ENCODE peak calls at places on chromosome 5, in four cellular contexts. One of them, this sample, is unnamed. For H3K4me1 and H3K9me3, the result is how much of the 10 kb centered on the place peaks cover.

GRCh38 chr5:83102581-83102980 is 25.2 kb downstream of the XRCC4 start:
- DNase-seq in effector memory CD4-positive, alpha-beta T cell: no peak
- DNase-seq in SJCRH30: no peak
- DNase-seq in IMR-90: peak
- DNase-seq in this sample: no peak

GRCh38 chr5:172806897-172807672 is 27.0 kb upstream of the ERGIC1 start:
- DNase-seq in SJCRH30: peak
- DNase-seq in effector memory CD4-positive, alpha-beta T cell: peak
- DNase-seq in IMR-90: peak
- DNase-seq in this sample: peak

GRCh38 chr5:57445006-57445714 is 37.5 kb downstream of the ACTBL2 start:
- DNase-seq in SJCRH30: no peak
- DNase-seq in effector memory CD4-positive, alpha-beta T cell: no peak
- DNase-seq in IMR-90: no peak
- DNase-seq in this sample: no peak

GRCh38 chr5:119327018-119327417 is 28.8 kb upstream of the TNFAIP8 start:
- DNase-seq in effector memory CD4-positive, alpha-beta T cell: no peak
- DNase-seq in SJCRH30: no peak
- DNase-seq in IMR-90: peak
- DNase-seq in this sample: no peak

GRCh38 chr5:72485366-72486052 is 21.7 kb downstream of the ZNF366 start:
- DNase-seq in IMR-90: no peak
- DNase-seq in SJCRH30: peak
- DNase-seq in effector memory CD4-positive, alpha-beta T cell: no peak
- DNase-seq in this sample: no peak

GRCh38 chr5:97163360-97163764 is 19.7 kb downstream of the RIOK2 start:
- DNase-seq in SJCRH30: no peak
- DNase-seq in IMR-90: peak
- DNase-seq in effector memory CD4-positive, alpha-beta T cell: no peak
- DNase-seq in this sample: peak

GRCh38 chr5:122192883-122193496 is 63.6 kb downstream of the ZNF474 start:
- DNase-seq in IMR-90: peak
- DNase-seq in effector memory CD4-positive, alpha-beta T cell: no peak
- DNase-seq in SJCRH30: peak
- DNase-seq in this sample: peak

GRCh38 chr5:68409259-68409658 is 193.7 kb downstream of the PIK3R1 start:
- DNase-seq in IMR-90: peak
- DNase-seq in SJCRH30: no peak
- DNase-seq in effector memory CD4-positive, alpha-beta T cell: no peak
- DNase-seq in this sample: no peak

DNA sequence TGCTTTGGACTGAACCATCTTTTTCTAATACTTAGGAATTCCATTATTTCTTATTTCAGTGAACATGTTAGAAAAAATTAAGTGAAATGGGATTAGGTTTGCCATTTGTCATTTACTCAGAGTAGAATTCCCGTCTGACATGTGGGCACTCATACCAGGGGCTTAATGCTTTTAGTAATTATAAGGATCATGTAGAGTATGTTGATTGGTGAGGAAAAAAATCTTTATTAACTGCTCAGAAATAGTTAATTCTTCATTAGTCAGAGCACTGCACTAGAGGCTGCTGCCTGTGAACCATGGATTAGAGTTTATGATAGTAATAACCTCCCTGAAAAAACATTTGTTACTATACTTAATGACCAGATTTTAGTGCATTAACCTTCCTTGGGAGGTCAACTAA is 159.3 kb upstream of the ZNF608 start:
- DNase-seq in effector memory CD4-positive, alpha-beta T cell: no peak
- DNase-seq in IMR-90: no peak
- DNase-seq in SJCRH30: no peak
- DNase-seq in this sample: no peak
- H3K4me1 ChIP-seq in effector memory CD4-positive, alpha-beta T cell: under half
- H3K4me1 ChIP-seq in IMR-90: under half
- H3K4me1 ChIP-seq in SJCRH30: under half
- H3K4me1 ChIP-seq in this sample: under half

DNA sequence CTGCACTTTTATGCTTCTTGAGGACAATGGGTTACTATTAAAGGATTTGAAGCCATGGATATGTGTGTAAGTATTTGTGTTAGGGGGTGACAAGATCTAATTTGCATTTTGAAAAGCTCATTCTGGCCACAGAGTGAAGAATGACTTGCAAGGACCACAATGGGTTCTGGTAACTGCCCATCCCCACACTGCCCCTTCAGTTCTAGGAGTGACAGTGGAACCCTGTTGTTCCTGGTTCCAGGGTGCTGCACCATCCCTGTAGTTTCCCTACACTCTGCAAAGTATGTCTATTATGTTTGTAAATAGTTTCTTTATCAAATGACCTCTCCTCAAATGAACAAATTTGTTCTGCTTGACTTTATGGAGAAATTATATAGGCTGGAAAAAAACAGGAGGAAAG is 9.7 kb upstream of the SPRY4 start:
- DNase-seq in IMR-90: no peak
- DNase-seq in effector memory CD4-positive, alpha-beta T cell: no peak
- DNase-seq in SJCRH30: no peak
- DNase-seq in this sample: no peak
- H3K9me3 ChIP-seq in IMR-90: under half
- H3K9me3 ChIP-seq in effector memory CD4-positive, alpha-beta T cell: under half
- H3K9me3 ChIP-seq in SJCRH30: under half
- H3K9me3 ChIP-seq in this sample: under half

DNA sequence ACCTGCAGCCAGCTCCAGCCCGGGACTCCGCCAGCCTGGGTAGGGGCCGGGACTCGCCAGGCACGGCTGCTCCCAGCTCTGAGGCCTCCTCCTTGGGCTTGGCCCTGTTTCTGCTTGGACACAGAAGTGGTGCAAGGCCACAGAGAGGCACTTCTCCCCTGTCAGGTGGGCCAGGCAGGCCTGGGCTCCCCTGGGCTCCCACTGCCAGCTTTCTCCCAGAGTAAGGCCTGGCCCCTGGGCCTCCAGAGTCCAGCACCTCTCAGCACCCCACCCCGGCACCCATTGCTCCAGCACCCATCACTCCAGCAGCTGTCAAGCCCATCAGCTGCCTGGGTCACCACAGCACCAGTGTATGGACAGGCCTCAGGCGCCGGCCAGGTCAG is 71.1 kb upstream of the LRRTM2 start:
- DNase-seq in IMR-90: no peak
- DNase-seq in effector memory CD4-positive, alpha-beta T cell: no peak
- DNase-seq in SJCRH30: no peak
- DNase-seq in this sample: no peak
- H3K4me1 ChIP-seq in IMR-90: under half
- H3K4me1 ChIP-seq in effector memory CD4-positive, alpha-beta T cell: under half
- H3K4me1 ChIP-seq in SJCRH30: under half
- H3K4me1 ChIP-seq in this sample: under half

GRCh38 chr5:135073771-135074345 is 39.8 kb upstream of the PITX1 start:
- DNase-seq in IMR-90: peak
- DNase-seq in SJCRH30: no peak
- DNase-seq in effector memory CD4-positive, alpha-beta T cell: no peak
- DNase-seq in this sample: no peak
- H3K9me3 ChIP-seq in IMR-90: under half
- H3K9me3 ChIP-seq in SJCRH30: under half
- H3K9me3 ChIP-seq in effector memory CD4-positive, alpha-beta T cell: under half
- H3K9me3 ChIP-seq in this sample: under half